ENCODE peak calls at places on chromosomes 16 and 17, in five cellular contexts. One of them, this sample, is unnamed.
A peak's percentile ranks its signal among the peaks of the same experiment; 100 is the strongest.

GRCh38 chr17:7932483-7932891 is 481 bp downstream of the CNTROB start:
- DNase-seq in adrenal gland: no peak
- DNase-seq in right lobe of liver: no peak
- DNase-seq in lower leg skin: no peak
- DNase-seq in upper lobe of left lung: peak; percentile 51
- DNase-seq in this sample: peak; percentile 45

GRCh38 chr16:22220714-22221113 is 14.6 kb downstream of the EEF2K start:
- DNase-seq in lower leg skin: no peak
- DNase-seq in upper lobe of left lung: no peak
- DNase-seq in right lobe of liver: peak; percentile 89
- DNase-seq in adrenal gland: peak; percentile 79
- DNase-seq in this sample: peak; percentile 22

GRCh38 chr17:78597923-78598545 is 20.8 kb upstream of the DNAH17 start:
- DNase-seq in upper lobe of left lung: no peak
- DNase-seq in adrenal gland: no peak
- DNase-seq in right lobe of liver: no peak
- DNase-seq in lower leg skin: no peak
- DNase-seq in this sample: no peak

GRCh38 chr17:34502426-34502825 is 77.0 kb upstream of the TMEM132E start:
- DNase-seq in right lobe of liver: no peak
- DNase-seq in lower leg skin: no peak
- DNase-seq in upper lobe of left lung: no peak
- DNase-seq in adrenal gland: no peak
- DNase-seq in this sample: no peak

GRCh38 chr16:88469615-88470395 is 16.7 kb downstream of the ZFPM1 start:
- DNase-seq in upper lobe of left lung: no peak
- DNase-seq in right lobe of liver: no peak
- DNase-seq in adrenal gland: no peak
- DNase-seq in lower leg skin: no peak
- DNase-seq in this sample: no peak

GRCh38 chr16:25109643-25110042 is 1.9 kb upstream of the LCMT1 start:
- DNase-seq in upper lobe of left lung: peak; percentile 23
- DNase-seq in lower leg skin: no peak
- DNase-seq in adrenal gland: peak; percentile 82
- DNase-seq in right lobe of liver: peak; percentile 38
- DNase-seq in this sample: no peak

GRCh38 chr16:80682435-80683070 is 121.8 kb downstream of the CDYL2 start:
- DNase-seq in adrenal gland: no peak
- DNase-seq in upper lobe of left lung: no peak
- DNase-seq in lower leg skin: no peak
- DNase-seq in right lobe of liver: no peak
- DNase-seq in this sample: no peak

GRCh38 chr17:59328534-59329095 is 2.8 kb upstream of the YPEL2 start:
- DNase-seq in upper lobe of left lung: no peak
- DNase-seq in adrenal gland: no peak
- DNase-seq in lower leg skin: no peak
- DNase-seq in right lobe of liver: no peak
- DNase-seq in this sample: no peak

GRCh38 chr16:969508-970378 is 1.0 kb downstream of the LMF1 start:
- DNase-seq in lower leg skin: no peak
- DNase-seq in adrenal gland: no peak
- DNase-seq in upper lobe of left lung: no peak
- DNase-seq in right lobe of liver: no peak
- DNase-seq in this sample: peak; percentile 72

GRCh38 chr17:64685705-64686104 is 23.6 kb upstream of the SMURF2 start:
- DNase-seq in upper lobe of left lung: no peak
- DNase-seq in lower leg skin: no peak
- DNase-seq in adrenal gland: no peak
- DNase-seq in right lobe of liver: no peak
- DNase-seq in this sample: no peak

GRCh38 chr17:76444518-76445311 is 8.2 kb downstream of the UBE2O start:
- DNase-seq in adrenal gland: no peak
- DNase-seq in upper lobe of left lung: no peak
- DNase-seq in right lobe of liver: no peak
- DNase-seq in lower leg skin: no peak
- DNase-seq in this sample: no peak

GRCh38 chr17:76370261-76370993 is 14.0 kb upstream of the SPHK1 start:
- DNase-seq in adrenal gland: no peak
- DNase-seq in right lobe of liver: peak; percentile 75
- DNase-seq in lower leg skin: peak; percentile 95
- DNase-seq in upper lobe of left lung: no peak
- DNase-seq in this sample: no peak

GRCh38 chr17:83192161-83192788 is 112.9 kb downstream of the METRNL start:
- DNase-seq in upper lobe of left lung: peak; percentile 31
- DNase-seq in right lobe of liver: peak; percentile 18
- DNase-seq in lower leg skin: peak; percentile 91
- DNase-seq in adrenal gland: no peak
- DNase-seq in this sample: peak; percentile 18

GRCh38 chr17:67555855-67556254 is 161.9 kb upstream of the NOL11 start:
- DNase-seq in lower leg skin: no peak
- DNase-seq in right lobe of liver: no peak
- DNase-seq in upper lobe of left lung: no peak
- DNase-seq in adrenal gland: no peak
- DNase-seq in this sample: no peak

GRCh38 chr16:55324491-55325447 is 766 bp downstream of the IRX6 start:
- DNase-seq in right lobe of liver: peak; percentile 20
- DNase-seq in upper lobe of left lung: peak; percentile 30
- DNase-seq in adrenal gland: no peak
- DNase-seq in lower leg skin: peak; percentile 93
- DNase-seq in this sample: no peak

GRCh38 chr16:61887903-61888302 is 148.3 kb downstream of the CDH8 start:
- DNase-seq in right lobe of liver: no peak
- DNase-seq in adrenal gland: peak; percentile 13
- DNase-seq in lower leg skin: no peak
- DNase-seq in upper lobe of left lung: peak; percentile 25
- DNase-seq in this sample: no peak

GRCh38 chr17:81109957-81110356 is 55.4 kb upstream of the PVALEF start:
- DNase-seq in upper lobe of left lung: no peak
- DNase-seq in lower leg skin: no peak
- DNase-seq in right lobe of liver: no peak
- DNase-seq in adrenal gland: no peak
- DNase-seq in this sample: no peak

GRCh38 chr16:81238296-81239011 is at the start of gene BCO1:
- DNase-seq in upper lobe of left lung: no peak
- DNase-seq in adrenal gland: no peak
- DNase-seq in lower leg skin: no peak
- DNase-seq in right lobe of liver: peak; percentile 35
- DNase-seq in this sample: peak; percentile 18

GRCh38 chr17:28008526-28008925 is 34.0 kb upstream of the NLK start:
- DNase-seq in right lobe of liver: peak; percentile 26
- DNase-seq in adrenal gland: peak; percentile 54
- DNase-seq in upper lobe of left lung: peak; percentile 35
- DNase-seq in lower leg skin: no peak
- DNase-seq in this sample: no peak

GRCh38 chr17:57706761-57707160 is 38.3 kb downstream of the CCDC182 start:
- DNase-seq in upper lobe of left lung: no peak
- DNase-seq in lower leg skin: no peak
- DNase-seq in adrenal gland: no peak
- DNase-seq in right lobe of liver: no peak
- DNase-seq in this sample: no peak

GRCh38 chr16:85204242-85205010 is 92.2 kb upstream of the CIBAR2 start:
- DNase-seq in adrenal gland: no peak
- DNase-seq in lower leg skin: no peak
- DNase-seq in right lobe of liver: no peak
- DNase-seq in upper lobe of left lung: no peak
- DNase-seq in this sample: no peak

GRCh38 chr17:40027614-40028012 is 12.4 kb downstream of the CSF3 start:
- DNase-seq in upper lobe of left lung: no peak
- DNase-seq in lower leg skin: no peak
- DNase-seq in adrenal gland: no peak
- DNase-seq in right lobe of liver: no peak
- DNase-seq in this sample: no peak

GRCh38 chr16:55955439-55955838 is 80.3 kb upstream of the CES5A start:
- DNase-seq in upper lobe of left lung: no peak
- DNase-seq in lower leg skin: no peak
- DNase-seq in adrenal gland: no peak
- DNase-seq in right lobe of liver: no peak
- DNase-seq in this sample: no peak

GRCh38 chr16:80670170-80670865 is 129.5 kb downstream of the DYNLRB2 start:
- DNase-seq in right lobe of liver: no peak
- DNase-seq in adrenal gland: no peak
- DNase-seq in lower leg skin: no peak
- DNase-seq in upper lobe of left lung: no peak
- DNase-seq in this sample: no peak

GRCh38 chr17:80829166-80829813 is 162.4 kb upstream of the CHMP6 start:
- DNase-seq in upper lobe of left lung: no peak
- DNase-seq in adrenal gland: no peak
- DNase-seq in lower leg skin: no peak
- DNase-seq in right lobe of liver: no peak
- DNase-seq in this sample: no peak

GRCh38 chr16:23640959-23641765 is at the start of the genes DCTN5 and PALB2:
- DNase-seq in lower leg skin: peak; percentile 98
- DNase-seq in right lobe of liver: peak; percentile 94
- DNase-seq in adrenal gland: peak; percentile 90
- DNase-seq in upper lobe of left lung: peak; percentile 97
- DNase-seq in this sample: peak; percentile 89
- TF ChIP-seq POLR2A in lower leg skin: no peak
- TF ChIP-seq POLR2A in right lobe of liver: peak; percentile 43
- TF ChIP-seq POLR2A in adrenal gland: no peak
- TF ChIP-seq POLR2A in upper lobe of left lung: peak; percentile 63
- TF ChIP-seq POLR2A in this sample: no peak

GRCh38 chr16:10564591-10564990 is 15.8 kb downstream of the EMP2 start:
- DNase-seq in lower leg skin: no peak
- DNase-seq in upper lobe of left lung: no peak
- DNase-seq in adrenal gland: no peak
- DNase-seq in right lobe of liver: no peak
- DNase-seq in this sample: no peak

GRCh38 chr16:10562361-10562899 is 18.0 kb downstream of the EMP2 start:
- DNase-seq in upper lobe of left lung: no peak
- DNase-seq in adrenal gland: no peak
- DNase-seq in right lobe of liver: no peak
- DNase-seq in lower leg skin: no peak
- DNase-seq in this sample: no peak

GRCh38 chr16:10569629-10570028 is 10.8 kb downstream of the EMP2 start:
- DNase-seq in upper lobe of left lung: no peak
- DNase-seq in adrenal gland: no peak
- DNase-seq in lower leg skin: no peak
- DNase-seq in right lobe of liver: no peak
- DNase-seq in this sample: no peak

GRCh38 chr16:10565167-10565566 is 15.2 kb downstream of the EMP2 start:
- DNase-seq in right lobe of liver: no peak
- DNase-seq in lower leg skin: no peak
- DNase-seq in upper lobe of left lung: no peak
- DNase-seq in adrenal gland: peak; percentile 40
- DNase-seq in this sample: no peak

GRCh38 chr16:10566613-10567012 is 13.8 kb downstream of the EMP2 start:
- DNase-seq in right lobe of liver: no peak
- DNase-seq in adrenal gland: no peak
- DNase-seq in lower leg skin: no peak
- DNase-seq in upper lobe of left lung: no peak
- DNase-seq in this sample: no peak
- TF ChIP-seq CTCF in right lobe of liver: no peak
- TF ChIP-seq CTCF in adrenal gland: no peak
- TF ChIP-seq CTCF in lower leg skin: no peak
- TF ChIP-seq CTCF in upper lobe of left lung: no peak
- TF ChIP-seq CTCF in this sample: no peak

GRCh38 chr16:27365142-27366089 is 36.6 kb upstream of the IL21R start:
- DNase-seq in adrenal gland: no peak
- DNase-seq in lower leg skin: no peak
- DNase-seq in right lobe of liver: no peak
- DNase-seq in upper lobe of left lung: no peak
- DNase-seq in this sample: no peak
- TF ChIP-seq POLR2A in adrenal gland: no peak
- TF ChIP-seq POLR2A in lower leg skin: no peak
- TF ChIP-seq POLR2A in right lobe of liver: no peak
- TF ChIP-seq POLR2A in upper lobe of left lung: no peak
- TF ChIP-seq POLR2A in this sample: no peak

DNA sequence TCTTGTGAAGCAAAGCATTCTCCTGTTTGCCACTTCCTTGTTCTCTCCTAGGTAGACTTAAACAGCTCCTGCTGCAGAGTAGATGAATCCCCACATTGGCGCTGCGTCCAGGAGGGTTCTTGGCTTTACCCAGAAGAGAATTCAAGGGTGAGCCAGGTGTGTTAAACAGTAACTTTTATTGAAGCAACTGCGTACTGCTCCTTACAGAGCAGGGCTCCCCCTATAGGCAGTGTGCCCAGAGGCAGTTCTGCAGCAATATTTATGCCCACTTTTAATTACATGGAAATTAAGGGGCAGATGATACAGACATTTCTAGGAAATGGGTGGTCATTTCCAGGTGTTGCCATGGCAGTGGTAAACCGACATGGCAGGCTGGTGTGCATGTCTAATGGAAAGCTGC is 987.6 kb upstream of the RBFOX1 start:
- DNase-seq in right lobe of liver: no peak
- DNase-seq in upper lobe of left lung: no peak
- DNase-seq in adrenal gland: no peak
- DNase-seq in lower leg skin: no peak
- DNase-seq in this sample: no peak
- TF ChIP-seq CTCF in right lobe of liver: no peak
- TF ChIP-seq CTCF in upper lobe of left lung: no peak
- TF ChIP-seq CTCF in adrenal gland: no peak
- TF ChIP-seq CTCF in lower leg skin: no peak
- TF ChIP-seq CTCF in this sample: no peak

DNA sequence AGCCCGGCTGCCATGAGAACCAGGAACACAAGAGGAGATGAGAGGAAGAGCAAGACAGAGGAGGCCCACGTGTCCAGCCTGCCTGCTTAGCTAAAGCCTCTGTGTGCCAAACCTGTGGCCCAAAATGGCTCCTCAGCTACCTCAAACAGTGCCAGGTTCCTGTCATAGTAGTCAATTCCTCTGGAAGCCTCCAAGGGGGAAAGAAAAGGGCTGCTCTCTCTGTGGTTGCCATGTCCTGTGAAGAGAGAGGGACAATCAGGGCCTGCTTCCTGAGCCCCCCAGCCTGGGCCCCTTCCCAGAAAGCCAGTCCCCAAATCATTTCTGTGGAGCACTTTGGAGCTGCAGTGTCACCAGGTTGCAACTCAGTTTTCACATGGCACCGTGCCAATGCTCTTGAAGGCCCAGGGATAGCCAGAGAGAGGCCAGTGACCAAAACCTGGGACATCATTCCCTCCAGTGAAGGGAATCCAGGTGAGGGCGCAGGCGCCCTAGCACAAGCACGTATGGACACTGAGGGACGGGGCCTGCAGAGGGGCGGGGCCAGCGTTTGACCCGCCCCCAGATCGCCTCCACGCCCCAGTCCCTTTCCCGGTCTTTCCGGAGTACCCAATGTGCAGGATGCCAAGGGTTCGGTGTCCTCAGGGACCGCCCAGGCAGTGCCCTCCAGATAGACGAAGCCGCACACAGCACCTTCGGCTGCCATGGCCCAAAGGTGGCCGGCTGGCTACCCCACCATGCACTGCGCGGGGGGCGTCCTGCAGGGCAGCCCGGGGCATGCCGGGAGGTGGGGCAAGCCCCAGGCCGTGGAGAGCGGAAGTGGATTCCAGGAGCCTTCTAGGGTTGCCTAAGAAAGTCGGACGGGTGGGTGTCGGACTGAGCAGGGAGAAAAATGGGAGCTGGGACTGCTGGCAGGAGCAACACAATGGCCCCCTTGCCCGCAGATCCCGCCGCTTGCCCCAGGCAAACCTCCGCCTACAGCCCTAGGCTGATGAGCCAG is 4.8 kb downstream of the SLC12A4 start:
- DNase-seq in upper lobe of left lung: no peak
- DNase-seq in adrenal gland: no peak
- DNase-seq in right lobe of liver: no peak
- DNase-seq in lower leg skin: no peak
- DNase-seq in this sample: peak; percentile 56
- TF ChIP-seq POLR2A in upper lobe of left lung: no peak
- TF ChIP-seq POLR2A in adrenal gland: no peak
- TF ChIP-seq POLR2A in right lobe of liver: no peak
- TF ChIP-seq POLR2A in lower leg skin: no peak
- TF ChIP-seq POLR2A in this sample: no peak

GRCh38 chr17:43932357-43932756 is 9.9 kb downstream of the PPY start:
- DNase-seq in lower leg skin: no peak
- DNase-seq in upper lobe of left lung: no peak
- DNase-seq in right lobe of liver: no peak
- DNase-seq in adrenal gland: no peak
- DNase-seq in this sample: no peak
- TF ChIP-seq CTCF in lower leg skin: no peak
- TF ChIP-seq CTCF in upper lobe of left lung: no peak
- TF ChIP-seq CTCF in right lobe of liver: no peak
- TF ChIP-seq CTCF in adrenal gland: no peak
- TF ChIP-seq CTCF in this sample: no peak